ENCODE peak calls at places on chromosomes 16 and 17, in nine cellular contexts. N is NCI-H1105; W is islet precursor cell; K is stimulated activated CD4-positive, alpha-beta T cell treated with anti-CD3 and anti-CD28 coated beads, Interleukin-4, amount 100 ng/mL, for 48 hours; S is lung microvascular endothelial cell; J is left ventricle myocardium superior; O is A549; Y is brain pericyte; G is T-helper 9 cell. E is an unnamed sample.

GRCh38 chr17:63838586-63839184 is 3.8 kb downstream of the SMARCD2 start:
- DNase-seq in N (no peak), W (peak), K (no peak), S (peak), J (peak), O (no peak), Y (no peak), G (no peak), E (peak)

GRCh38 chr16:66426112-66427035 is 721 bp upstream of the BEAN1 start:
- DNase-seq in N (no peak), W (peak), K (no peak), S (no peak), J (peak), O (no peak), Y (no peak), G (no peak), E (no peak)

GRCh38 chr17:81135503-81136283 is 29.6 kb upstream of the PVALEF start:
- DNase-seq in N (peak), W (no peak), K (no peak), S (no peak), J (no peak), O (no peak), Y (no peak), G (no peak), E (no peak)

GRCh38 chr17:49338883-49339282 is 23.2 kb downstream of the ZNF652 start:
- DNase-seq in N (no peak), W (peak), K (no peak), S (no peak), J (no peak), O (no peak), Y (no peak), G (no peak), E (no peak)

GRCh38 chr17:9512323-9513168 is 63.1 kb downstream of the STX8 start:
- DNase-seq in N (no peak), W (peak), K (no peak), S (peak), J (no peak), O (no peak), Y (no peak), G (no peak), E (no peak)

GRCh38 chr17:64974750-64975317 is 55.6 kb upstream of the LRRC37A3 start:
- DNase-seq in N (no peak), W (no peak), K (no peak), S (peak), J (no peak), O (no peak), Y (no peak), G (no peak), E (no peak)

GRCh38 chr17:29179232-29180036 is 764 bp downstream of the MYO18A start:
- DNase-seq in N (peak), W (peak), K (no peak), S (no peak), J (peak), O (peak), Y (no peak), G (no peak), E (peak)

GRCh38 chr16:81537721-81538561 is 93.3 kb downstream of the CMIP start:
- DNase-seq in N (no peak), W (no peak), K (no peak), S (no peak), J (no peak), O (no peak), Y (peak), G (no peak), E (no peak)

GRCh38 chr16:73669535-73670274 is 621.8 kb upstream of the ZFHX3 start:
- DNase-seq in N (no peak), W (no peak), K (no peak), S (no peak), J (no peak), O (no peak), Y (no peak), G (no peak), E (no peak)

GRCh38 chr16:22124583-22125284 is 32.4 kb downstream of the VWA3A start:
- DNase-seq in N (no peak), W (no peak), K (no peak), S (no peak), J (no peak), O (no peak), Y (no peak), G (no peak), E (no peak)

GRCh38 chr16:13483121-13483520 is 436.8 kb upstream of the ERCC4 start:
- DNase-seq in N (no peak), W (no peak), K (no peak), S (no peak), J (no peak), O (no peak), Y (no peak), G (no peak), E (no peak)

GRCh38 chr16:5523794-5524193 is 426.2 kb upstream of the EEF2KMT start:
- DNase-seq in N (no peak), W (peak), K (no peak), S (no peak), J (no peak), O (no peak), Y (no peak), G (no peak), E (peak)

GRCh38 chr16:49961087-49961486 is 63.9 kb upstream of the CNEP1R1 start:
- DNase-seq in N (peak), W (no peak), K (no peak), S (no peak), J (no peak), O (no peak), Y (no peak), G (no peak), E (no peak)

GRCh38 chr16:8474576-8474975 is 115.7 kb downstream of the TMEM114 start:
- DNase-seq in N (peak), W (no peak), K (no peak), S (no peak), J (no peak), O (no peak), Y (no peak), G (no peak), E (peak)

GRCh38 chr16:4677390-4677789 is 16.0 kb upstream of the NUDT16L1 start:
- DNase-seq in N (no peak), W (no peak), K (no peak), S (no peak), J (peak), O (no peak), Y (no peak), G (no peak), E (no peak)

GRCh38 chr17:6257339-6257738 is 177.6 kb downstream of the AIPL1 start:
- DNase-seq in N (no peak), W (no peak), K (no peak), S (peak), J (no peak), O (no peak), Y (no peak), G (no peak), E (peak)

GRCh38 chr16:89359296-89360147 is 130.8 kb downstream of the ANKRD11 start:
- DNase-seq in N (no peak), W (no peak), K (no peak), S (peak), J (peak), O (no peak), Y (no peak), G (no peak), E (no peak)

E was measured in ELF-1.